ENCODE peak calls at places on chromosomes 3 and 15, in five cellular contexts. One of them, this sample, is unnamed.

GRCh38 chr3:49158108-49158709 is 7.9 kb downstream of the CCDC71 start:
- DNase-seq in EL: no peak
- DNase-seq in RCC 7860: peak
- DNase-seq in NK-92 treated with Interleukin-12 subunit alpha and Interleukin-12 subunit beta, amount 100 ng/mL, for 24 hours: peak
- DNase-seq in small intestine: peak
- DNase-seq in this sample: peak

GRCh38 chr3:13786811-13787210 is 93.1 kb downstream of the WNT7A start:
- DNase-seq in EL: no peak
- DNase-seq in NK-92 treated with Interleukin-12 subunit alpha and Interleukin-12 subunit beta, amount 100 ng/mL, for 24 hours: no peak
- DNase-seq in small intestine: no peak
- DNase-seq in RCC 7860: no peak
- DNase-seq in this sample: no peak

GRCh38 chr3:12308517-12308916 is 19.6 kb downstream of the PPARG start:
- DNase-seq in RCC 7860: peak
- DNase-seq in EL: peak
- DNase-seq in small intestine: peak
- DNase-seq in NK-92 treated with Interleukin-12 subunit alpha and Interleukin-12 subunit beta, amount 100 ng/mL, for 24 hours: no peak
- DNase-seq in this sample: peak

GRCh38 chr3:32334675-32335074 is 57.0 kb upstream of the CMTM7 start:
- DNase-seq in RCC 7860: no peak
- DNase-seq in small intestine: no peak
- DNase-seq in NK-92 treated with Interleukin-12 subunit alpha and Interleukin-12 subunit beta, amount 100 ng/mL, for 24 hours: no peak
- DNase-seq in EL: no peak
- DNase-seq in this sample: no peak

GRCh38 chr15:40594429-40594836 is 384 bp downstream of the KNL1 start:
- DNase-seq in EL: peak
- DNase-seq in small intestine: peak
- DNase-seq in NK-92 treated with Interleukin-12 subunit alpha and Interleukin-12 subunit beta, amount 100 ng/mL, for 24 hours: peak
- DNase-seq in RCC 7860: peak
- DNase-seq in this sample: peak

GRCh38 chr3:70823622-70824021 is 511.2 kb upstream of the MDFIC2 start:
- DNase-seq in small intestine: no peak
- DNase-seq in EL: no peak
- DNase-seq in NK-92 treated with Interleukin-12 subunit alpha and Interleukin-12 subunit beta, amount 100 ng/mL, for 24 hours: no peak
- DNase-seq in RCC 7860: no peak
- DNase-seq in this sample: no peak

GRCh38 chr3:45320986-45321385 is 67.4 kb upstream of the LARS2 start:
- DNase-seq in RCC 7860: no peak
- DNase-seq in small intestine: no peak
- DNase-seq in EL: no peak
- DNase-seq in NK-92 treated with Interleukin-12 subunit alpha and Interleukin-12 subunit beta, amount 100 ng/mL, for 24 hours: no peak
- DNase-seq in this sample: no peak

GRCh38 chr15:69665641-69666091 is 213.0 kb downstream of the RPLP1 start:
- DNase-seq in RCC 7860: no peak
- DNase-seq in NK-92 treated with Interleukin-12 subunit alpha and Interleukin-12 subunit beta, amount 100 ng/mL, for 24 hours: no peak
- DNase-seq in EL: no peak
- DNase-seq in small intestine: peak
- DNase-seq in this sample: no peak

GRCh38 chr3:171831936-171832335 is 11.2 kb upstream of the TMEM212 start:
- DNase-seq in EL: peak
- DNase-seq in RCC 7860: no peak
- DNase-seq in small intestine: no peak
- DNase-seq in NK-92 treated with Interleukin-12 subunit alpha and Interleukin-12 subunit beta, amount 100 ng/mL, for 24 hours: no peak
- DNase-seq in this sample: no peak

GRCh38 chr15:91889143-91889815 is 35.8 kb downstream of the SLCO3A1 start:
- DNase-seq in RCC 7860: no peak
- DNase-seq in small intestine: no peak
- DNase-seq in NK-92 treated with Interleukin-12 subunit alpha and Interleukin-12 subunit beta, amount 100 ng/mL, for 24 hours: no peak
- DNase-seq in EL: no peak
- DNase-seq in this sample: no peak

GRCh38 chr15:71957026-71957425 is 146.7 kb downstream of the NR2E3 start:
- DNase-seq in small intestine: no peak
- DNase-seq in NK-92 treated with Interleukin-12 subunit alpha and Interleukin-12 subunit beta, amount 100 ng/mL, for 24 hours: no peak
- DNase-seq in EL: no peak
- DNase-seq in RCC 7860: no peak
- DNase-seq in this sample: no peak

GRCh38 chr15:49558924-49559323 is 61.7 kb downstream of the FAM227B start:
- DNase-seq in RCC 7860: no peak
- DNase-seq in NK-92 treated with Interleukin-12 subunit alpha and Interleukin-12 subunit beta, amount 100 ng/mL, for 24 hours: no peak
- DNase-seq in small intestine: no peak
- DNase-seq in EL: no peak
- DNase-seq in this sample: no peak

GRCh38 chr3:37667359-37667758 is 194.3 kb upstream of the CTDSPL start:
- DNase-seq in RCC 7860: no peak
- DNase-seq in small intestine: no peak
- DNase-seq in EL: no peak
- DNase-seq in NK-92 treated with Interleukin-12 subunit alpha and Interleukin-12 subunit beta, amount 100 ng/mL, for 24 hours: no peak
- DNase-seq in this sample: no peak